ENCODE peak calls at places on chromosomes 1 and 21, in nine cellular contexts. H is uterus, R is breast epithelium, X is NB4, I is prostate gland, B is stomach, Q is H54, D is esophagus squamous epithelium, T is HCT116. Y is an unnamed sample.

GRCh38 chr1:155003766-155004351 is 1.3 kb downstream of the ZBTB7B start:
- DNase-seq in H (peak), R (no peak), X (peak), I (peak), B (peak), Q (peak), D (no peak), T (no peak), Y (peak)

GRCh38 chr1:26784023-26784871 is 3.5 kb upstream of the PIGV start:
- DNase-seq in H (peak), R (no peak), X (peak), I (peak), B (peak), Q (no peak), D (no peak), T (no peak), Y (no peak)

GRCh38 chr1:234205966-234206365 is 167.3 kb upstream of the COA6 start:
- DNase-seq in H (no peak), R (no peak), X (no peak), I (no peak), B (no peak), Q (no peak), D (no peak), T (no peak), Y (no peak)

GRCh38 chr1:60970081-60970509 is 112.3 kb upstream of the NFIA start:
- DNase-seq in H (no peak), R (no peak), X (no peak), I (no peak), B (no peak), Q (no peak), D (no peak), T (no peak), Y (no peak)

GRCh38 chr1:92105546-92106081 is 25.5 kb downstream of the BTBD8 start:
- DNase-seq in H (no peak), R (no peak), X (no peak), I (no peak), B (no peak), Q (no peak), D (no peak), T (no peak), Y (no peak)

GRCh38 chr1:14413809-14414208 is 184.7 kb upstream of the KAZN start:
- DNase-seq in H (no peak), R (peak), X (no peak), I (no peak), B (no peak), Q (no peak), D (no peak), T (no peak), Y (no peak)

GRCh38 chr1:101924700-101925099 is 72.0 kb downstream of the OLFM3 start:
- DNase-seq in H (no peak), R (no peak), X (no peak), I (no peak), B (no peak), Q (no peak), D (no peak), T (no peak), Y (no peak)

GRCh38 chr1:6245869-6246496 is 2.0 kb downstream of the HES3 start:
- DNase-seq in H (no peak), R (no peak), X (no peak), I (no peak), B (peak), Q (no peak), D (no peak), T (no peak), Y (no peak)

GRCh38 chr1:26915204-26915842 is 1.5 kb upstream of the NR0B2 start:
- DNase-seq in H (no peak), R (no peak), X (no peak), I (no peak), B (peak), Q (no peak), D (no peak), T (no peak), Y (peak)

GRCh38 chr1:98921817-98922216 is 82.8 kb downstream of the PLPPR5 start:
- DNase-seq in H (no peak), R (no peak), X (no peak), I (no peak), B (no peak), Q (no peak), D (no peak), T (no peak), Y (no peak)

GRCh38 chr21:42061195-42061865 is 9.8 kb upstream of the UMODL1 start:
- DNase-seq in H (no peak), R (no peak), X (peak), I (no peak), B (no peak), Q (no peak), D (no peak), T (no peak), Y (peak)

GRCh38 chr1:31792116-31792515 is 23.7 kb downstream of the SPOCD1 start:
- DNase-seq in H (peak), R (no peak), X (no peak), I (no peak), B (peak), Q (no peak), D (no peak), T (no peak), Y (peak)

GRCh38 chr1:185291647-185292046 is 25.4 kb downstream of the IVNS1ABP start:
- DNase-seq in H (no peak), R (no peak), X (peak), I (no peak), B (no peak), Q (no peak), D (no peak), T (no peak), Y (no peak)

GRCh38 chr1:214545293-214545692 is 6.1 kb downstream of the PTPN14 start:
- DNase-seq in H (no peak), R (no peak), X (no peak), I (no peak), B (no peak), Q (no peak), D (no peak), T (no peak), Y (no peak)

GRCh38 chr21:42833859-42834729 is 45.2 kb downstream of the WDR4 start:
- DNase-seq in H (no peak), R (no peak), X (no peak), I (no peak), B (peak), Q (no peak), D (no peak), T (no peak), Y (peak)

GRCh38 chr1:157751283-157751682 is 25.6 kb downstream of the FCRL2 start:
- DNase-seq in H (no peak), R (no peak), X (no peak), I (no peak), B (no peak), Q (no peak), D (no peak), T (no peak), Y (no peak)

GRCh38 chr1:77514871-77515776 is 167.3 kb downstream of the ZZZ3 start:
- DNase-seq in H (no peak), R (no peak), X (no peak), I (no peak), B (no peak), Q (no peak), D (no peak), T (peak), Y (no peak)

GRCh38 chr1:8214501-8215173 is 103.3 kb upstream of the SLC45A1 start:
- DNase-seq in H (no peak), R (no peak), X (no peak), I (no peak), B (no peak), Q (no peak), D (no peak), T (no peak), Y (no peak)

DNA sequence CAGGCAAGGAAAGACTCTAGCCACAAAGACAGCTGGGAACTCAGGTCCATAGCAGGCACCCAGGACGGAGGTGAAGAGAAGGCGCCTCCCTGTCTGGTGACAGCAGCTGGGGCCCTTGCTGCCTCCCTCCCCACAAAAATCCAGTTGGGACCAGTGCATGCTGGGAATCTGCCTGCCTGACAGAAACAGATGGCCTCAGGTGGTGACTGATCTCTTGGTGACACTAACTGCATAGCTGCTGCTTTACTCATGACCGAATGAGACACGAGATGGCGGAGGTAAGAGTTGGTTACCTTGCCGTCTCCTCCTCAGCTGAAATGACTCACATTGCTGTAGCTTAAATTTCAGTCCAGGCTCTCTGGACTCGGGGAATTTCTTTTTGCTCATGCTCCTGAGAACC is 130.3 kb downstream of the FGGY start:
- DNase-seq in H (no peak), R (peak), X (no peak), I (no peak), B (no peak), Q (peak), D (no peak), T (peak), Y (no peak)
- TF ChIP-seq POLR2A in H (no peak), R (no peak), X (no peak), I (no peak), B (no peak), Q (no peak), D (no peak), T (no peak), Y (no peak)

DNA sequence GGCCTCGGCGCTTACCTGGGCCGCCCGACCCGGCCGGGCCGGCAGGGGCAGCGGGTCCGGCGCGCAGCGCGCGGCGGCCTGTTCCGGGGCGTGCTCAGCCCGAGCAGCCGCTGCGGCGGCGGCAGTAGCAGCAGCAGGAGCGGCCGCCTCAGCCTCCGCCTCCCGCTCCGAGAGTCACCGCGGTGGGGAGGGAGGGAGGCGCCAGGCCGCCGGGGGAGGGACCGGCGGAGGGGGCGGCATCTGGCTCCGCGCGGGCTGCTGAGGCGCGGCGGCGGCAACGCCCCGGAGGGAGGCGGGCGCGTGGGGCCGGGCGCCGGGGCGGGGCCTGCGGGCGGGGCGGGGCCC is at the start of gene CTNNBIP1:
- DNase-seq in H (no peak), R (no peak), X (no peak), I (no peak), B (no peak), Q (peak), D (no peak), T (no peak), Y (no peak)
- TF ChIP-seq POLR2A in H (no peak), R (no peak), X (peak), I (peak), B (no peak), Q (peak), D (peak), T (no peak), Y (no peak)

GRCh38 chr1:219465247-219466093 is 147.4 kb downstream of the ZC3H11B start:
- DNase-seq in H (no peak), R (no peak), X (no peak), I (no peak), B (no peak), Q (no peak), D (no peak), T (no peak), Y (no peak)
- TF ChIP-seq POLR2A in H (no peak), R (no peak), X (no peak), I (no peak), B (no peak), Q (no peak), D (no peak), T (no peak), Y (no peak)

DNA sequence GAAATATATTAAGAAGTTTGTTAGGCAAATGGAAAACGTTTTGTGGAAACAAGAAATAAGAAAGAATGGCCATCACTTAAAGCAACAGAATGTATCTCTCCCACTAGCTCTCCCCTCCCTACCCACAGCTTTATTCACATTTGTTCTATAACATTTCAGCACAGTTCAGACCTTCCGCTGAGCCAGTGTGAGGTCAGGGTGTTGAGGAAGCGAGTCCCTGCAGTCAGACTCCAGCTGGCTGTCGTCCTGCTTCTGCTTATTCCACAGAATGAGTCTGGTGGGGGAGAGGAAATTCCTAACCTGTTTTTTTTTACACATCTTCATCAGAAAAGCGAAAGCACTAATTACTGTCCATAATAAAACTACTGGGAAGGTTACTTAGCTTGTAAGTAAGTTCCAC is 39.1 kb downstream of the MRPL39 start:
- DNase-seq in H (no peak), R (no peak), X (peak), I (no peak), B (no peak), Q (no peak), D (no peak), T (no peak), Y (no peak)
- TF ChIP-seq POLR2A in H (no peak), R (no peak), X (no peak), I (no peak), B (no peak), Q (no peak), D (no peak), T (no peak), Y (no peak)

Y was measured in Peyer's patch.